ENCODE peak calls at places on chromosomes 13 and 19, in five cellular contexts. V is cardiac muscle cell; R is effector memory CD4-positive, alpha-beta T cell; H is sigmoid colon; Q is ascending aorta. M is an unnamed sample.

GRCh38 chr13:23871616-23872220 is 17.5 kb downstream of the MIPEP start:
- DNase-seq in R (no peak), V (peak; percentile 55), H (no peak), Q (no peak), M (peak; percentile 10)

GRCh38 chr19:2488942-2489731 is 13.2 kb downstream of the GADD45B start:
- DNase-seq in R (no peak), H (no peak), Q (no peak), V (peak; percentile 74), M (peak; percentile 66)

GRCh38 chr19:18294467-18294864 is 13.0 kb upstream of the JUND start:
- DNase-seq in H (no peak), Q (peak; percentile 73), R (peak; percentile 90), V (no peak), M (peak; percentile 42)

GRCh38 chr19:10309423-10309822 is at the start of gene ZGLP1:
- DNase-seq in V (no peak), Q (no peak), R (no peak), H (no peak), M (no peak)

GRCh38 chr13:71721117-71721516 is 145.9 kb downstream of the DACH1 start:
- DNase-seq in H (no peak), V (no peak), R (no peak), Q (no peak), M (no peak)

GRCh38 chr19:45153339-45154063 is 7.3 kb downstream of the NKPD1 start:
- DNase-seq in Q (no peak), R (peak; percentile 15), H (no peak), V (peak; percentile 68), M (no peak)

GRCh38 chr13:39036212-39036611 is 1.7 kb downstream of the PROSER1 start:
- DNase-seq in H (no peak), V (peak; percentile 49), R (no peak), Q (no peak), M (no peak)

GRCh38 chr19:40241809-40242384 is 15.4 kb upstream of the CCNP start:
- DNase-seq in V (peak; percentile 94), R (no peak), H (no peak), Q (no peak), M (no peak)

GRCh38 chr19:56601375-56601774 is 6.3 kb downstream of the ZNF71 start:
- DNase-seq in V (no peak), H (no peak), Q (no peak), R (no peak), M (no peak)

GRCh38 chr13:47168086-47168485 is 271.2 kb upstream of the HTR2A start:
- DNase-seq in Q (no peak), R (no peak), V (peak; percentile 57), H (no peak), M (no peak)

GRCh38 chr13:47463726-47464125 is 537.3 kb downstream of the SUCLA2 start:
- DNase-seq in R (no peak), H (no peak), Q (no peak), V (peak; percentile 63), M (peak; percentile 78)

GRCh38 chr13:86085890-86086289 is 286.7 kb upstream of the SLITRK6 start:
- DNase-seq in V (no peak), R (no peak), H (no peak), Q (no peak), M (no peak)

GRCh38 chr13:47211106-47211505 is 314.3 kb upstream of the HTR2A start:
- DNase-seq in Q (no peak), H (no peak), R (no peak), V (peak; percentile 27), M (no peak)

GRCh38 chr13:112117258-112117954 is 50.5 kb downstream of the SOX1 start:
- DNase-seq in R (no peak), Q (no peak), V (no peak), H (peak; percentile 54), M (no peak)

GRCh38 chr13:112119192-112120030 is 52.5 kb downstream of the SOX1 start:
- DNase-seq in V (no peak), H (peak; percentile 42), Q (no peak), R (no peak), M (no peak)

GRCh38 chr13:112118451-112119064 is 51.6 kb downstream of the SOX1 start:
- DNase-seq in H (peak; percentile 46), R (no peak), Q (no peak), V (no peak), M (no peak)

GRCh38 chr13:112117955-112118302 is 51.0 kb downstream of the SOX1 start:
- DNase-seq in V (no peak), R (no peak), Q (no peak), H (peak; percentile 40), M (no peak)

GRCh38 chr13:112120031-112120373 is 53.1 kb downstream of the SOX1 start:
- DNase-seq in Q (no peak), R (no peak), H (no peak), V (no peak), M (no peak)
- H3K9me3 ChIP-seq in Q (no peaks in the 10 kb centered on the region), R (no peaks in the 10 kb centered on the region), H (no peaks in the 10 kb centered on the region), V (no peaks in the 10 kb centered on the region), M (no peaks in the 10 kb centered on the region)

GRCh38 chr13:74288361-74288911 is 154.2 kb upstream of the KLF12 start:
- DNase-seq in H (peak; percentile 66), V (no peak), R (peak; percentile 2), Q (no peak), M (no peak)
- H3K27ac ChIP-seq in H (peak overlapping the region; percentile 25), V (no peak overlapping the region), R (peak overlapping the region; percentile 76), Q (no peak overlapping the region), M (no peak overlapping the region)

DNA sequence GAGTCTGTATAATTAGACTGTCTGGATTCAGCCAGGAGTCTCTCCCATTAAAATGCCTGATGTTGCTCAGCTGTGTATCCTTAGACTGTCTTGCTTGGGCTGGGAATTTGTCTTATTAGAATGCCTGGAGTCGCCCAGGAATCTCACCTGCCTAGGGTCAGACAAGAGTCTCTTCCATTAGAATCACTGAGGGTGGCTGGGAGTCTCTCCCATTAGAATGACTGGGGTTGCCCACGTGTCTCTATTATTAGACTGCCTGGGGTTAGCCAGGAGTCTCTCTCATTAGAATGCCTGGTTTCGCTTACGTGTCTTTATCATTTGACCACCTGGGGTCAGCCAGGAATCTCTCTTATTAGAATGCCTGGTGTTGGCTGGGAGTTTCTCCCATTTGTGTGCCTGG is 1450.0 kb downstream of the UQCRFS1 start:
- DNase-seq in H (peak; percentile 0), V (no peak), R (no peak), Q (no peak), M (peak; percentile 9)
- H3K9me3 ChIP-seq in H (no peaks in the 10 kb centered on the region), V (no peaks in the 10 kb centered on the region), R (peaks cover 40% of the 10 kb centered on the region), Q (peaks cover 98% of the 10 kb centered on the region), M (no peaks in the 10 kb centered on the region)

DNA sequence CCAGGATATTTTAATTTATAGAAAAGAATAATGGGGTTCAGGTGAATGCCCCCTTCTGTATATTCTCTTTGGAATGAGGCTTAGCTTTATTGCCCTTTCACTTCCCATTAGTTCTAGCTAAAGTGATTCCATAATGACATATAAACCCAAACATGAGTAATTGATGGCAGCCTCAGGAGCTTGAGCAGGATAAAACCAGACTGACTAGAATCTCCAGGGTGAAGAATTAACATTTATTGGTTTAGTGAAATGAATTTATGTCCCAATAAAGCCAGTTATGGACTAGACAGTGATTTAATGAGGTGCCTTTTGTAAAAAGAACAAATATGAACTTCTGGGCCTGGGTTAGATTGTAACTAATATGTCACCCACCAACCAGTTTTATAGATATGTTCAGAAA is 26.7 kb upstream of the OLFM4 start:
- DNase-seq in H (no peak), R (no peak), V (no peak), Q (no peak), M (no peak)
- H3K27ac ChIP-seq in H (no peak overlapping the region), R (no peak overlapping the region), V (no peak overlapping the region), Q (no peak overlapping the region), M (no peak overlapping the region)

GRCh38 chr13:25879466-25879865 is 172.3 kb downstream of the SHISA2 start:
- DNase-seq in Q (no peak), R (no peak), H (no peak), V (no peak), M (no peak)

GRCh38 chr13:25882732-25883357 is 169.0 kb downstream of the SHISA2 start:
- DNase-seq in Q (no peak), H (no peak), R (no peak), V (no peak), M (no peak)

GRCh38 chr13:25881136-25881926 is 170.5 kb downstream of the SHISA2 start:
- DNase-seq in H (no peak), R (no peak), Q (no peak), V (peak; percentile 49), M (peak; percentile 34)

GRCh38 chr13:25885418-25885817 is 166.4 kb downstream of the SHISA2 start:
- DNase-seq in H (no peak), Q (no peak), V (no peak), R (no peak), M (no peak)

GRCh38 chr13:25881946-25882574 is 169.8 kb downstream of the SHISA2 start:
- DNase-seq in H (no peak), V (peak; percentile 50), R (no peak), Q (no peak), M (no peak)
- H3K9me3 ChIP-seq in H (no peaks in the 10 kb centered on the region), V (no peaks in the 10 kb centered on the region), R (no peaks in the 10 kb centered on the region), Q (no peaks in the 10 kb centered on the region), M (no peaks in the 10 kb centered on the region)

DNA sequence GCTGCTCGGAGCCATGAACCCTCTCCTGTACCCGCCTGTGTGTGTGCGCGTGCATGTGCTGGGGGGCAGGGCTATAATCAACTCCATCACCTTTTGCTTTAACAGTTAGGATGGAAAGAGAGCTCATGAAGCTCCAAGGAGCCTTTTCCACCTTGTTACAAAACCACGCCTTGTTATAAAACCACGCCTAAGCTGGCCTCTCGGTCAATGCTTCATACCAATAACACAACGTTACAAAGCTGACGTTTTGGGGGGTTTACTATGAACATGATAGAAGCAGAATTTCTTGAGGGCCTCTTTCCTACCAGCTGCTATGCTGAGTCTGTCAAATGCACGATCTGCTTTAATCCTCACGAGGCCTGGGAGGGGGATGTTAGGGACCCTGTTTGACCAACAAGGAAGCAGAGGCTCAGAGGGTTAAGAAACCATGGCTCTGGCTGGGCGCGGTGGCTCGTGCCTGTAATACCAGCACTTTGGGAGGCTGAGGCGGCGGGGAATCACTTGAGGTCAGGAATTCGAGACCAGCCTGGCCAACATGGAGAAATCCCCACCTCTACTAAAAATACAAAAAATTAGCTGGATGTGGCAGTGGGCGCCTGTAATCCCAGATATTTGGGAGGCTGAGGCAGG is 11.9 kb downstream of the CAPS start:
- DNase-seq in V (no peak), Q (no peak), H (no peak), R (no peak), M (no peak)
- H3K27ac ChIP-seq in V (no peak overlapping the region), Q (peak overlapping the region; percentile 41), H (peak overlapping the region; percentile 74), R (no peak overlapping the region), M (no peak overlapping the region)